ENCODE peak calls at places on chromosome 12, in ten cellular contexts. D, J, Q, R, N, W, T, P, L and E are unnamed samples.
A peak's percentile ranks its signal among the peaks of the same experiment; 100 is the strongest.

GRCh38 chr12:3022961-3023360 is 54.2 kb upstream of the TSPAN9 start:
- DNase-seq in D (no peak), J (no peak), Q (no peak), R (no peak), N (no peak), W (no peak), T (no peak), P (no peak), L (no peak), E (no peak)

GRCh38 chr12:65634061-65634460 is 190.2 kb upstream of the HMGA2 start:
- DNase-seq in D (no peak), J (no peak), Q (no peak), R (no peak), N (no peak), W (no peak), T (no peak), P (no peak), L (no peak), E (no peak)

GRCh38 chr12:126362964-126363363 is 1297.7 kb downstream of the AACS start:
- DNase-seq in D (no peak), J (no peak), Q (peak; percentile 32), R (no peak), N (no peak), W (peak; percentile 79), T (no peak), P (no peak), L (no peak), E (no peak)

GRCh38 chr12:98416845-98417244 is 98.5 kb upstream of the TMPO start:
- DNase-seq in D (no peak), J (no peak), Q (no peak), R (no peak), N (no peak), W (no peak), T (no peak), P (no peak), L (peak; percentile 26), E (no peak)

GRCh38 chr12:69972136-69972535 is 147.1 kb downstream of the MYRFL start:
- DNase-seq in D (no peak), J (no peak), Q (no peak), R (no peak), N (no peak), W (no peak), T (no peak), P (no peak), L (no peak), E (no peak)

GRCh38 chr12:32885831-32886230 is 10.7 kb downstream of the PKP2 start:
- DNase-seq in D (no peak), J (no peak), Q (no peak), R (no peak), N (peak; percentile 5), W (no peak), T (no peak), P (no peak), L (no peak), E (no peak)

GRCh38 chr12:54941659-54942058 is 42.9 kb downstream of the TESPA1 start:
- DNase-seq in D (no peak), J (no peak), Q (peak; percentile 71), R (no peak), N (no peak), W (no peak), T (no peak), P (no peak), L (no peak), E (no peak)

GRCh38 chr12:70520847-70521246 is 116.4 kb downstream of the PTPRB start:
- DNase-seq in D (no peak), J (no peak), Q (no peak), R (no peak), N (no peak), W (no peak), T (no peak), P (no peak), L (no peak), E (no peak)

GRCh38 chr12:28770329-28770728 is 378.7 kb upstream of the FAR2 start:
- DNase-seq in D (no peak), J (no peak), Q (no peak), R (no peak), N (peak; percentile 35), W (no peak), T (no peak), P (no peak), L (no peak), E (no peak)

GRCh38 chr12:2813573-2814185 is 1.2 kb downstream of the ITFG2 start:
- DNase-seq in D (no peak), J (peak; percentile 69), Q (peak; percentile 79), R (no peak), N (peak; percentile 70), W (no peak), T (peak; percentile 41), P (peak; percentile 42), L (peak; percentile 46), E (no peak)

GRCh38 chr12:43289412-43289811 is 262.6 kb downstream of the ADAMTS20 start:
- DNase-seq in D (no peak), J (no peak), Q (no peak), R (peak; percentile 22), N (no peak), W (no peak), T (no peak), P (no peak), L (peak; percentile 74), E (no peak)

DNA sequence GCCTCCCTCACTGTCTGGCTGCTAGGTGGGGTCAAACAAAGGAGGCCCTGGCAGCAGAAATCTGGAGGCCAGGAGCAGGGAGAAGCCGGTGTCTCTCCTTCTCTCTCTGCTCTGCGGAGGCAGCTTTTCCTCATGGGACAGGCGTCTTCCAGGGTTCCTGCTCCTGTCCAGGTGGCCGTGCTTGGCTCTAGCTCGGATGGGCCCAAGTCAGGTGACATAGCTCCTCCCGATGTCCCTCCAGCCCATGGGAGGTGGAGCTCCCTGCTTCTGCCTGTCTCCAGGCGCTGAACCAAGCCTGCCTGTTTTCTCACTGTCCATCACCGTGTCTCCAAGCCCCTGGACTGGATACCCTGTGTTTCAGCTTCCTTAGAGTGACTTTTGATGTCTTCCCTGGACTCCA is 30.4 kb upstream of the FZD10 start:
- DNase-seq in D (no peak), J (no peak), Q (no peak), R (no peak), N (no peak), W (no peak), T (no peak), P (no peak), L (no peak), E (no peak)
- H3K9me3 ChIP-seq in D (no peaks in the 10 kb centered on the region), J (peaks cover 6% of the 10 kb centered on the region), Q (no peaks in the 10 kb centered on the region), R (no peaks in the 10 kb centered on the region), N (no peaks in the 10 kb centered on the region), W (no peaks in the 10 kb centered on the region), T (peaks cover 15% of the 10 kb centered on the region), P (no peaks in the 10 kb centered on the region), L (peaks cover 9% of the 10 kb centered on the region), E (peaks cover 85% of the 10 kb centered on the region)

GRCh38 chr12:129049917-129050316 is 196.6 kb downstream of the GLT1D1 start:
- DNase-seq in D (no peak), J (no peak), Q (peak; percentile 89), R (no peak), N (no peak), W (no peak), T (no peak), P (no peak), L (no peak), E (no peak)
- H3K9me3 ChIP-seq in D (peaks cover 6% of the 10 kb centered on the region), J (no peaks in the 10 kb centered on the region), Q (no peaks in the 10 kb centered on the region), R (no peaks in the 10 kb centered on the region), N (no peaks in the 10 kb centered on the region), W (no peaks in the 10 kb centered on the region), T (peaks cover 23% of the 10 kb centered on the region), P (no peaks in the 10 kb centered on the region), L (peaks cover 8% of the 10 kb centered on the region), E (peaks cover 20% of the 10 kb centered on the region)

DNA sequence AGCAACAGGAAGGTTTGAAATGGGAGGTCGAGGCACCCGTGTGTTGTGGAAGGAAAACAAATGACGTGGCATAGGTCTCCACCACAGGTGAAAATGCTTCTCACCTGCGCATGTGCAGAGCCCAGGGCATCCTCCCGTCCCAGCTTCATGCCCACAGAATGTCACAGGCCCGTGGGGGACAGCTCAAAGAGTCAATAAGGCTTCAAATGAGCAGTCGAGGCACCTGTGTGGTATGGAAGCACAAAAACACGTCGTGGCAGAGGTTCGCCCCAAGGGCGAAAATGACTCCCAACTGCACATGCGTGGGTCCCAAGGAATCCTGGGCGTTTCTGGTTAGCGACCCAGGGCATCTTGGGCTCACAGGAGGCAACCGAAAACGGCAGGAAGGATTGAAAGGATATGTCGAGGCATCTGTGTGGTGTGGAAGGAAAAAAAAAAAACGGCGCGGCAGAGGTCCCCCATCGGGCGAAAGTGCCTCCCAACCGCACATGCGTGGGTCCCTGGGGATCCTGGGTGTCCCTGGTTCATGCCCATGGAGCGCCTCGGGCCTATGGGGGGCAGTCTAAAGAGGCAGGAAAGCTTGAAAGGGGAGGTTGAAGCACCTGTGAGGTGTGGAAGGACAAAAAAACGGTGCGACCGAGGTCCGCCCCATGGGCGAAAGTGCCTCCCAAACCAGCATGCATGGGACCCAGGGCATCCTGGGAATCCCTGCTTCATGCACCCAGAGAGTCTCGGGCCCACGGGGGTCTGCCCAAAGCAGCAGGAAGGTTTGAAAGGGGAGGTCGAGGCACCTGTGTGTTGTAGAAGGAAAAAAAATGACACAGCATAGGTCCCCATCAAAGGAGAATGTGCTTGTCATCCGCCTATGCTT is 578.5 kb downstream of the ALG10 start:
- DNase-seq in D (peak; percentile 57), J (no peak), Q (no peak), R (peak; percentile 4), N (no peak), W (no peak), T (no peak), P (no peak), L (no peak), E (no peak)
- H3K9me3 ChIP-seq in D (peaks cover under 1% of the 10 kb centered on the region), J (peaks cover 98% of the 10 kb centered on the region), Q (no peaks in the 10 kb centered on the region), R (no peaks in the 10 kb centered on the region), N (no peaks in the 10 kb centered on the region), W (no peaks in the 10 kb centered on the region), T (peaks cover under 1% of the 10 kb centered on the region), P (no peaks in the 10 kb centered on the region), L (peaks cover 36% of the 10 kb centered on the region), E (peaks cover 100% of the 10 kb centered on the region)

GRCh38 chr12:56862264-56862663 is 71.9 kb downstream of the SDR9C7 start:
- DNase-seq in D (no peak), J (no peak), Q (no peak), R (no peak), N (no peak), W (no peak), T (no peak), P (no peak), L (no peak), E (no peak)

GRCh38 chr12:56867216-56867615 is 67.0 kb downstream of the SDR9C7 start:
- DNase-seq in D (no peak), J (no peak), Q (no peak), R (no peak), N (no peak), W (no peak), T (no peak), P (no peak), L (no peak), E (no peak)

GRCh38 chr12:56864318-56864717 is 69.9 kb downstream of the SDR9C7 start:
- DNase-seq in D (no peak), J (no peak), Q (no peak), R (no peak), N (no peak), W (no peak), T (no peak), P (no peak), L (no peak), E (no peak)

GRCh38 chr12:56863789-56864188 is 70.4 kb downstream of the SDR9C7 start:
- DNase-seq in D (no peak), J (no peak), Q (no peak), R (no peak), N (no peak), W (no peak), T (no peak), P (no peak), L (no peak), E (no peak)

DNA sequence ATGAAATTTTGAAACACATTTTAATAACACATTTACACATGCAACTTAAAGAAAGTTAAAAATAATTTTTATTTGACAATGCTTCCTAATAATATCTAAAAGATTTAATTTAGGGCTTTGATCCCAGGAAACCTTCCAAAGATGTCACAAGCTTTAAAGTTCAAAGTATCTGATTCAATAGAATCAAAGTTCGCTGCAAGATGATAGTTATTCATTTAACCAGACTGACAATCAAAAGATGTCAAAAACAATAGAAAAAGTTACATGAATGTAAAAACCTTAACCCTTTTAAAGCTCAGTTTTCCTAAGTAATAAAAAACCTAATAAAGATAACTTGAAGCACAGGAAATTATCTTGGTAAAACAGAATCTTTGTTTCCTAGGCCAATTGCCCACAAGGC is 67.7 kb downstream of the SDR9C7 start:
- DNase-seq in D (no peak), J (no peak), Q (no peak), R (no peak), N (no peak), W (no peak), T (no peak), P (no peak), L (no peak), E (no peak)
- H3K9me3 ChIP-seq in D (peaks cover 15% of the 10 kb centered on the region), J (peaks cover 63% of the 10 kb centered on the region), Q (peaks cover 45% of the 10 kb centered on the region), R (peaks cover 23% of the 10 kb centered on the region), N (peaks cover 12% of the 10 kb centered on the region), W (no peaks in the 10 kb centered on the region), T (peaks cover 19% of the 10 kb centered on the region), P (peaks cover 30% of the 10 kb centered on the region), L (peaks cover 6% of the 10 kb centered on the region), E (peaks cover 15% of the 10 kb centered on the region)